ENCODE peak calls at places on chromosome 1, in six cellular contexts. One of them, this sample, is unnamed.

GRCh38 chr1:94660994-94661393 is 119.4 kb upstream of the F3 start:
- DNase-seq in KG1: no peak
- DNase-seq in activated CD4-positive, alpha-beta memory T cell treated with anti-CD3 and anti-CD28 coated beads for 36 hours: no peak
- DNase-seq in EH: peak; percentile 53
- DNase-seq in sciatic nerve: no peak
- DNase-seq in HEK293T: no peak
- DNase-seq in this sample: peak; percentile 43

GRCh38 chr1:89311757-89312156 is 39.1 kb upstream of the GBP5 start:
- DNase-seq in activated CD4-positive, alpha-beta memory T cell treated with anti-CD3 and anti-CD28 coated beads for 36 hours: no peak
- DNase-seq in sciatic nerve: no peak
- DNase-seq in EH: no peak
- DNase-seq in KG1: no peak
- DNase-seq in HEK293T: no peak
- DNase-seq in this sample: no peak

GRCh38 chr1:40411294-40411693 is 37.8 kb downstream of the SMAP2 start:
- DNase-seq in activated CD4-positive, alpha-beta memory T cell treated with anti-CD3 and anti-CD28 coated beads for 36 hours: no peak
- DNase-seq in sciatic nerve: no peak
- DNase-seq in HEK293T: no peak
- DNase-seq in KG1: no peak
- DNase-seq in EH: no peak
- DNase-seq in this sample: no peak

GRCh38 chr1:31760422-31760900 is 3.7 kb downstream of the ADGRB2 start:
- DNase-seq in EH: peak; percentile 21
- DNase-seq in sciatic nerve: no peak
- DNase-seq in activated CD4-positive, alpha-beta memory T cell treated with anti-CD3 and anti-CD28 coated beads for 36 hours: peak; percentile 24
- DNase-seq in HEK293T: no peak
- DNase-seq in KG1: no peak
- DNase-seq in this sample: no peak

GRCh38 chr1:44842763-44843655 is at the start of gene PTCH2:
- DNase-seq in HEK293T: peak; percentile 90
- DNase-seq in activated CD4-positive, alpha-beta memory T cell treated with anti-CD3 and anti-CD28 coated beads for 36 hours: peak; percentile 22
- DNase-seq in KG1: no peak
- DNase-seq in EH: peak; percentile 78
- DNase-seq in sciatic nerve: peak; percentile 90
- DNase-seq in this sample: peak; percentile 53

GRCh38 chr1:209567788-209568187 is 15.7 kb upstream of the CAMK1G start:
- DNase-seq in activated CD4-positive, alpha-beta memory T cell treated with anti-CD3 and anti-CD28 coated beads for 36 hours: peak; percentile 17
- DNase-seq in sciatic nerve: no peak
- DNase-seq in EH: peak; percentile 77
- DNase-seq in KG1: no peak
- DNase-seq in HEK293T: no peak
- DNase-seq in this sample: peak; percentile 43

GRCh38 chr1:89877756-89878155 is 56.9 kb downstream of the LRRC8D start:
- DNase-seq in HEK293T: no peak
- DNase-seq in sciatic nerve: no peak
- DNase-seq in activated CD4-positive, alpha-beta memory T cell treated with anti-CD3 and anti-CD28 coated beads for 36 hours: no peak
- DNase-seq in EH: no peak
- DNase-seq in KG1: no peak
- DNase-seq in this sample: no peak

GRCh38 chr1:23008901-23009300 is 6.8 kb downstream of the TEX46 start:
- DNase-seq in EH: no peak
- DNase-seq in HEK293T: no peak
- DNase-seq in KG1: no peak
- DNase-seq in activated CD4-positive, alpha-beta memory T cell treated with anti-CD3 and anti-CD28 coated beads for 36 hours: no peak
- DNase-seq in sciatic nerve: no peak
- DNase-seq in this sample: no peak

GRCh38 chr1:200875416-200875815 is 2.6 kb downstream of the GPR25 start:
- DNase-seq in activated CD4-positive, alpha-beta memory T cell treated with anti-CD3 and anti-CD28 coated beads for 36 hours: no peak
- DNase-seq in EH: no peak
- DNase-seq in sciatic nerve: no peak
- DNase-seq in KG1: no peak
- DNase-seq in HEK293T: no peak
- DNase-seq in this sample: no peak

This sample was measured in IMR-90.